ENCODE peak calls at places on chromosomes 4 and X, in five cellular contexts. P, Y, T, F and B are unnamed samples. For H3K9me3, the result is how much of the 10 kb centered on the place peaks cover.

GRCh38 chr4:53497446-53498069 is 93.7 kb downstream of the LNX1 start:
- DNase-seq in P (no peak), F (no peak), T (peak), Y (no peak), B (peak)

GRCh38 chr4:101198741-101199339 is 148.5 kb downstream of the PPP3CA start:
- DNase-seq in P (no peak), T (no peak), Y (no peak), F (no peak), B (no peak)

GRCh38 chr4:187019896-187020295 is 296.2 kb upstream of the FAT1 start:
- DNase-seq in T (no peak), P (no peak), F (no peak), Y (no peak), B (no peak)

GRCh38 chrX:40199704-40200103 is 101.9 kb upstream of the BCOR start:
- DNase-seq in T (no peak), F (no peak), P (no peak), Y (no peak), B (no peak)

GRCh38 chr4:93368968-93369367 is 459.6 kb upstream of the ATOH1 start:
- DNase-seq in P (no peak), F (no peak), T (no peak), Y (no peak), B (no peak)

GRCh38 chr4:127708985-127709384 is 21.2 kb upstream of the SLC25A31 start:
- DNase-seq in T (no peak), Y (no peak), P (peak), F (peak), B (peak)

GRCh38 chr4:175970072-175970471 is 95.6 kb upstream of the WDR17 start:
- DNase-seq in T (no peak), P (no peak), Y (no peak), F (no peak), B (no peak)

GRCh38 chr4:185716008-185716976 is 95.7 kb downstream of the SORBS2 start:
- DNase-seq in F (no peak), P (no peak), T (peak), Y (no peak), B (peak)

GRCh38 chrX:136597954-136598353 is 50.0 kb upstream of the CD40LG start:
- DNase-seq in T (no peak), Y (no peak), P (no peak), F (no peak), B (no peak)

GRCh38 chr4:53137468-53137867 is 228.4 kb downstream of the SCFD2 start:
- DNase-seq in F (no peak), Y (no peak), T (no peak), P (no peak), B (no peak)

GRCh38 chr4:30719363-30720020 is 677 bp upstream of the PCDH7 start:
- DNase-seq in Y (peak), T (peak), F (no peak), P (peak), B (peak)

GRCh38 chr4:7234355-7235029 is 42.2 kb downstream of the SORCS2 start:
- DNase-seq in T (no peak), Y (no peak), P (no peak), F (no peak), B (no peak)

GRCh38 chr4:174040287-174040686 is 243.2 kb downstream of the FBXO8 start:
- DNase-seq in T (no peak), P (no peak), F (no peak), Y (no peak), B (no peak)

GRCh38 chr4:111602848-111603247 is 542.4 kb upstream of the FAM241A start:
- DNase-seq in Y (no peak), T (no peak), P (no peak), F (peak), B (no peak)

GRCh38 chrX:118847676-118848075 is 24.1 kb downstream of the ZCCHC12 start:
- DNase-seq in F (peak), P (no peak), T (no peak), Y (no peak), B (no peak)

GRCh38 chr4:110165382-110166285 is 32.8 kb downstream of the ELOVL6 start:
- DNase-seq in Y (peak), P (no peak), F (peak), T (no peak), B (no peak)

GRCh38 chr4:148061139-148061476 is 329.2 kb downstream of the ARHGAP10 start:
- DNase-seq in Y (no peak), F (no peak), T (no peak), P (no peak), B (no peak)

GRCh38 chr4:15779336-15779735 is 1.2 kb downstream of the CD38 start:
- DNase-seq in Y (peak), P (no peak), T (peak), F (no peak), B (peak)

GRCh38 chr4:81522711-81523110 is 51.0 kb upstream of the RASGEF1B start:
- DNase-seq in P (no peak), T (no peak), F (no peak), Y (no peak), B (no peak)

GRCh38 chr4:81519428-81519775 is 47.7 kb upstream of the RASGEF1B start:
- DNase-seq in P (no peak), F (no peak), Y (no peak), T (no peak), B (no peak)

GRCh38 chr4:81518762-81519427 is 47.2 kb upstream of the RASGEF1B start:
- DNase-seq in Y (no peak), T (no peak), F (no peak), P (no peak), B (no peak)

GRCh38 chr4:81521708-81522107 is 50.0 kb upstream of the RASGEF1B start:
- DNase-seq in Y (no peak), T (no peak), P (no peak), F (no peak), B (no peak)

DNA sequence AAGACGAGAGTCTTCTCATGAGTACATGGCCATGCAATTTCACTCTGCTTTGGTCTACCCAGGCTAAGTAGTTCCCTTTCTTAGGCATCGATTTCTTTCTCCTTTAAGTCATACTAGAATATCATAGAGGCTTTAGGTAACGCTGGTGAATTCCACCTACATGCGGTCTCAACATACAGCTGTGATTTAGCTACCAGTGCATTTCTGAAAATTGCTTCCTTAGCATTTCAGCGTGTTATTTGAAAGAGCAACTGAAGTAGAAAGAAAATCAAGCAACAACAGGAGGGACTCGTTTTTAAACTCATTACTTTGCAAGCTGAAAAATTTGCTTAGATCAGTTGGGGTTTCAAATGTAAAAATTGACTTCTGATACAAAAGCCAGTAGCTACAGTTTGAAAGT is 48.1 kb upstream of the RASGEF1B start:
- DNase-seq in Y (no peak), T (no peak), P (no peak), F (no peak), B (no peak)
- H3K27ac ChIP-seq in Y (peak), T (no peak), P (peak), F (no peak), B (no peak)

DNA sequence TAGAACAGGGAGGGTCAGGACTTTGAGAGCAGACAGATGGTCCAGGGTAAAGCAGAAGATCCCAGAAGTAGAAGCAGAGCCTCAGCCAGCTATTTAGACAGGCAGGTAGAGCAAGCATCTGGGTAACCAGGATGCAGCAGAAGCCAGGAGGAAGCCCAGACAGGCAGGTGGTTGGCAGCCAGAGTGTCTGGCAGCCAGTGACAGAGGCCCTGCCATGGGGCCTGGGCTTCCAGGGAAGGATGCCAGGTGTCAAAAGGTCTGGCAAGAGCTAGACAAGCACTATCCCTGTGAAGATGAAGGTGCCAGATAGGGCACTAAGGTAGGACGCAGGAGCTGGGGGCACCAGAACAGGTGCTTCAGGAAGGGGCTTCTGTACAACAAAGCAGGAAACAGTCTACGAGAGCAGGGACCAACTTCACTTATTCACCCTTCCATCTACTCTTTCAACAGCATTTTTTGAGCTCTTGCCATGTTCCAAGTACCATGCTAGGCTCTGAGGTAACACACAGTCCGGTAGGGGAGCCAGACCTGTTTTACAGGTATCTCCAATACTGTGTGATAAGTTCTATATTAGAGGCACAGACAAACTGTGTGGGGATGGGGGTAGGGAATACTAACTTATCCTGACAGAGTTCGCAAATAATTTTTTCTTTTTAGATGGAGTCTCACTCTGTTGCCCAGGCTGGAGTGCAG is 38.1 kb upstream of the GJB1 start:
- DNase-seq in T (no peak), P (no peak), F (no peak), Y (no peak), B (peak)
- TF ChIP-seq POLR2A in T (no peak), P (no peak), F (no peak), Y (no peak), B (no peak)

DNA sequence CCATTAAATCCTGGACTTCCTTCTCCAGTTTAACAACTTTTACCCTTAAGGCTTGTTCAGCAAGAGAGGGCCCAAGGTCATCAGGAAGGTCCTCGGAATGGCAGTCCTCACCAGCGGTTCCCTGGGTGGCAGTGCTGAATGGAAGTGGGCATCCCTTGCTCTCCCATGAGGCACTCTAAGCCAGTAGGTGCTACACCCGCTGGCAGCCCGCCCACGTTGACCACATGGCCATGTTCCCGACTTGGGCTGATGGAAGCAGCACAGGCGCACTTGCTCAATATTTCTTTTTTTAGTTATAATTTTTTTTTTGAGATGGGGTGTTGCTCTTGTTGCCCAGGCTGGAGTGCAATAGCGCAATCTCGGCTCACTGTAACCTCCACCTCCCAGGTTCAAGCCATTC is 277.9 kb downstream of the ZC4H2 start:
- DNase-seq in Y (no peak), F (no peak), P (no peak), T (no peak), B (no peak)
- H3K9me3 ChIP-seq in Y (under half), F (under half), P (under half), T (under half), B (under half)

GRCh38 chr4:169167958-169168357 is 102.8 kb downstream of the SH3RF1 start:
- DNase-seq in T (no peak), P (no peak), Y (no peak), F (no peak), B (no peak)

GRCh38 chr4:169163495-169163894 is 107.3 kb downstream of the SH3RF1 start:
- DNase-seq in Y (no peak), T (no peak), F (no peak), P (no peak), B (no peak)

GRCh38 chr4:169160825-169161224 is 109.9 kb downstream of the SH3RF1 start:
- DNase-seq in Y (no peak), T (no peak), F (no peak), P (no peak), B (peak)

GRCh38 chr4:169164669-169165415 is 105.9 kb downstream of the SH3RF1 start:
- DNase-seq in P (no peak), T (no peak), F (no peak), Y (no peak), B (no peak)

GRCh38 chr4:169163947-169164668 is 106.6 kb downstream of the SH3RF1 start:
- DNase-seq in F (no peak), T (no peak), Y (no peak), P (no peak), B (no peak)
- H3K27ac ChIP-seq in F (no peak), T (no peak), Y (no peak), P (no peak), B (peak)

DNA sequence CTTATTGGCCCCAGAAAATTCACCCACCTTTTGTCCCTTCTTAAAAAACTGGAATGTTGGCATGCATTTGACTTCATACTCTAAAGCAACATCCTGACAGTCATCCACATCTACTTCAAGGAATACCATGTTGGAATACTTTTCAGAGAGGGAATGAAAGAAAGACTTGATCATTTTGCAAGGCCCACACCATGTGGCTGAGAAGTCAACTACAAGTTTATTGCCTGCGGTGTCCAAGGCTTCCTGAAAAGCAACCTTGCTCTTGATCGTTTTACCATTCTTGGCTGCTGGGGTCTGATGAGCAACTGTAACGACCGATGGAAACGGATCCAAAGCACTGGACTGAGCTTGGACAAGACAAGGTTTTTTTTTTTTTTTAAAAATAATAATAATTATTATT is 9.3 kb downstream of the SEPTIN11 start:
- DNase-seq in F (no peak), T (no peak), P (no peak), Y (no peak), B (no peak)
- TF ChIP-seq POLR2A in F (no peak), T (no peak), P (no peak), Y (no peak), B (no peak)

GRCh38 chr4:560731-561211 is 15.3 kb downstream of the TMEM271 start:
- DNase-seq in P (no peak), F (no peak), Y (no peak), T (no peak), B (no peak)
- H3K9me3 ChIP-seq in P (under half), F (under half), Y (under half), T (under half), B (under half)

DNA sequence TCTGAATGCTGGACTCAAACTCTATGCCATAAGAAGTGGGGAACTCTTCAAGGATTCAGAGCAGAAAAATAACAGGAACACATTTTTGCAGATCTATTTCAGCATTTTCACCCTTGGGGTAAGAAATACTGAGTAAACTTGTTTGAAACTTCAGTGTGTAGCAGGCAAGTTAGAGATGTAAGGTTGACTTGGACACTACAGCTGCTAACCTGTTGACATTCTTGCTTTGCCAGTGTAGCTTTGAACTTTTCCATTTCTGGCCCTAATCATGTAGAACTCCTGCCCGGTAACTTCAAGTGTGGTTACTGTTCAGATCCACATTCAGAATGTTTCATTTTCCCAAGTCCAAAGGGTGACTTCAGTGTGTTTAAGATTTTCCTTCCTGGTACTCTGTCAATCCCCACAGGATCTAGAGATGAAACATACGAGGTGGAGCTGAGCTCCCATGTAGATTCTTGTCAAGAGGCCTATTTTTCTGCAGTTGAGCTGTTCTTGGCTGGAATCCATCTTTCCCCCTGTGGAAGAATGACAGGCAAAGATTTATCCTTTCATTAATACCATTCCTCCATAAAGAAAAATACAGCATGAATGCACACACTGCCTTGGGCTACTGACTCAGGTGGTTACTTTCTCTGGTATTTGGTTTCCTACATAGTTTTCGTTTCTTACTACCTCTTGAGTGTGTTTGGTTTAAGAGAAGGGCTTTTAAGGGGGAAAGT is 34.1 kb downstream of the FHDC1 start:
- DNase-seq in P (no peak), Y (no peak), T (no peak), F (no peak), B (no peak)
- H3K27ac ChIP-seq in P (no peak), Y (no peak), T (no peak), F (no peak), B (peak)

DNA sequence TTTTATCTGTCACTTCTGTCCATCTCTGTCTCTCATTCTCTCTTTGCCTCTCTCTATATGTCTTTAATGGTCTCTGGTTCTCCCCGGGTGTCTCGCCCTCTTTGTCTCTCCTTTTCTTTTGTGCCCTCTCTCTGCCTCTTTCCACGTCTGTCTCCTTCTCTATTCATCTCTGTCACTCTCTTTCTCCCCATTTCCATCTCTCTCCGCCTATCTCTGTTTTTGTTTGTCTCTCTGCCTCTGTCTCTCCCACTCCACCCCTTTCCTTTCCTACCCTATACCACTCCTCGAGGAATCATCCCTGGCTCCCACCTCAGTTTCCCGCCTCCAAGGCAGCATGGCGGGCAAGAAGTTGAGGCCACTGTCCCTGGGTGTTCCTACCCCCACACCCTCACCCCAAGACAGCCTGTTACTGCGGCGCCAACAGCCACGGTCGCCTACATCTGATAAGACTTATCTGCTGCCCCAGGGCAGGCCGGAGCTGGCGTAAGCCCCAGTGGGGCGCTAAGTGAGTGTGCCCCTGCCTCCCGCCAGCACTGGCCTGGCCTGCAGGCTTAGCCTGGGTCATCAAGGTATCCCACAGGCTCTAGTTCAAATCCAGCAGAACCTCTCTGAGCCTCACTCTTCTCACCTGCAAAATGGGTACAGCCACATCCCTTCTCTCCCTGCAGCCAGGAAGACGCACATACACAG is 720 bp upstream of the GATA1 start:
- DNase-seq in F (no peak), Y (no peak), P (no peak), T (no peak), B (no peak)
- TF ChIP-seq POLR2A in F (no peak), Y (no peak), P (no peak), T (no peak), B (no peak)

DNA sequence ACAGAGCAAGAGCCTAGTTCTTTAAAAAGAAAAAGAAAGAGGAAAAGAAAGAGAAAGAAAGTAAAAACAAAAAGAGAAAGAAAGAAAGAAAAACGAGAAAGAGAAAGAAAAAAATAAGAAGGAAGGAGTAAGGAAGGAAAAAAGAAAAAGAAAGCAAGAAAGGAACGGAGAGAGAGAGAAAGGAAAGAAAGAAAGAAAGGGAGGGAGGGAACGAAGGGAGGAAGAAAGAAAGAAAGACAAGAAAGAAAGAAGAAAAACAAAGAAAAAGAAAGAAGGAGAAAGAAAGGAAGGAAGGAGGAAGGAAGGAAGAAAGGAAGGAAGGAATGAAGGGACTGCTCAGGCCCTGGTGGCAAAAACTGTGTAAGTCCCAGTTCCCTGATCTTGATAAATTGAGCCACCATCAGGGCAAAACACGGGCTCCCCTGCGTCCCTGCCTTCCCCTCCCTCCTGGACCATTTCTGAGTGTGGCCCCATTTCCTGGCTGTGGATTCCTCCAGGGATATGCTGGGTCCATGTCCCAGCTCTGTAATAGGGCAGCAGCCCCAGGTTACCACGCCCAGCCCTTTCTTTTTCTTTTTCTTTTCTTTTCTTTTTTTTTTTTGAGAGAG is 44.8 kb downstream of the SHOX start:
- DNase-seq in T (no peak), Y (no peak), F (no peak), P (no peak), B (no peak)
- H3K9me3 ChIP-seq in T (under half), Y (under half), F (under half), P (under half), B (under half)